ENCODE peak calls at places on chromosomes 1 and 21, in nine cellular contexts. J, F, N, A, S, G, O, E and K are unnamed samples.

GRCh38 chr1:167693425-167694045 is 28.2 kb upstream of the MPZL1 start:
- DNase-seq in J (no peak), F (peak), N (no peak), A (no peak), S (no peak), G (no peak), O (no peak), E (no peak), K (no peak)

GRCh38 chr1:209421186-209421585 is 162.3 kb upstream of the CAMK1G start:
- DNase-seq in J (no peak), F (no peak), N (no peak), A (no peak), S (no peak), G (no peak), O (no peak), E (no peak), K (no peak)

GRCh38 chr1:108692724-108693655 is 880 bp downstream of the PRPF38B start:
- DNase-seq in J (peak), F (peak), N (peak), A (peak), S (peak), G (peak), O (peak), E (peak), K (no peak)

GRCh38 chr1:66489146-66489545 is 44.8 kb upstream of the SGIP1 start:
- DNase-seq in J (no peak), F (no peak), N (no peak), A (peak), S (peak), G (no peak), O (peak), E (no peak), K (no peak)

GRCh38 chr1:167197692-167198091 is 23.0 kb upstream of the POU2F1 start:
- DNase-seq in J (no peak), F (no peak), N (no peak), A (no peak), S (no peak), G (no peak), O (no peak), E (no peak), K (no peak)

GRCh38 chr1:169326644-169327316 is 40.8 kb downstream of the NME7 start:
- DNase-seq in J (no peak), F (no peak), N (no peak), A (peak), S (peak), G (no peak), O (peak), E (peak), K (no peak)

GRCh38 chr1:202143011-202143767 is 1.3 kb downstream of the ARL8A start:
- DNase-seq in J (peak), F (peak), N (no peak), A (no peak), S (no peak), G (peak), O (no peak), E (no peak), K (no peak)

GRCh38 chr1:56416385-56416972 is 162.9 kb downstream of the PLPP3 start:
- DNase-seq in J (no peak), F (no peak), N (no peak), A (peak), S (peak), G (no peak), O (peak), E (no peak), K (no peak)

GRCh38 chr1:61052393-61053280 is 29.7 kb upstream of the NFIA start:
- DNase-seq in J (peak), F (no peak), N (peak), A (no peak), S (no peak), G (no peak), O (no peak), E (no peak), K (no peak)
- H3K4me3 ChIP-seq in J (peak), F (peak), N (no peak), A (no peak), S (no peak), G (peak), O (no peak), E (no peak), K (no peak)

DNA sequence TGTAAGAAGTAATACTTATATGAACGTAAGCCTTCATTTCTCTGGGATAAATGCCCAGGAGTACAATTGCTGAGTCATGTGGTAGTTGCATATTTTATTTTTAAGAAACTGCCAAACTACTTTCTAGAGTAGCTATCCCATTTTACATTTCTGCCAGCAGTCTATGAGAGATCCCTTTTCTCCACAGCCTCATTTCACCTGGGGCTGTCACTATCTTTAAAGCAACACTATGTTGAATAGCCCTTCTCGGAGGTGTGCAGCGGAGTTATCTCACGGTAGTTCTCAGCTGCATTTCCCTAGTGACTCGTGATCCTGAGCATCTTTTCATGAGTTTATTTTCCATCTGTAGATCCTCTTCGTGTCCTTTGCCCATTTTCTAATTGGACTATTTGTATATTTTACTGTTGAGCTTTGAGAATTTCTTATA is 93.4 kb downstream of the ADARB1 start:
- DNase-seq in J (no peak), F (no peak), N (no peak), A (peak), S (peak), G (no peak), O (peak), E (peak), K (peak)
- H3K4me3 ChIP-seq in J (no peak), F (no peak), N (no peak), A (no peak), S (no peak), G (no peak), O (no peak), E (no peak), K (no peak)

DNA sequence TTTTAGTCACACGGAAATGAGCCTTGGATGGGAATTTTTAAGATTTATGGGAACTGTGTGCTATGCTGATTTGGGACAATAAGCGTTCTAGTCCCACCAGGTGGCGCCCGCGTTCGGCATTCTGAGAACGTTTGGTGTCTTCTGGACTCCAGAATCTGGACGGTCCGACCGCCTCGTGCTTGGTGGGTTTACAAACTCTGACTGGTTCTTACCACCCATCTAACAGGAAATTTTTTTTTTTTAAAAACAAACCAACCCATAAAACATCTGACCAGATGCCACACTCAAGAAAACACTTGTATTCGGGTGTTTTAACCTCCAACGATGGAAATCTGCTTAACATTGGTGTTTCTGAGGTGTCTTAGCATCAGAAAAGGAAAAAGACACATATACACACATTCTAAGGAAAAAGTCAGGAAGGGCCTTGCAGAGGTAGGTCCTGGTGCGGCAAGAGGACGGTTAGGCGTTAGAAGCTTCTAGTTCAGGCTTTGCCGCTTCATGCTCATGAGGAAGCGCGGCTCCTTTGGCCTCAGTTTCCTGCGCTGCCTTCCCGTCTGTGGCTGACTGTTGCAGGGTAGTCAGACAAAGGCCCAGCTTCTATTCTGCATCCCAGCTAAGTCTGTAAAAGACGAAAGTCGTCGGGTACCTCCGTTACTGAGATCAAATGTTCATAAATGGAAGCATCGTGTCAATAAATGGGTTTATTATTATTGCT is 814 bp upstream of the DYRK3 start:
- DNase-seq in J (peak), F (peak), N (peak), A (peak), S (peak), G (peak), O (peak), E (peak), K (peak)
- H3K4me3 ChIP-seq in J (peak), F (peak), N (peak), A (no peak), S (peak), G (peak), O (peak), E (peak), K (peak)

DNA sequence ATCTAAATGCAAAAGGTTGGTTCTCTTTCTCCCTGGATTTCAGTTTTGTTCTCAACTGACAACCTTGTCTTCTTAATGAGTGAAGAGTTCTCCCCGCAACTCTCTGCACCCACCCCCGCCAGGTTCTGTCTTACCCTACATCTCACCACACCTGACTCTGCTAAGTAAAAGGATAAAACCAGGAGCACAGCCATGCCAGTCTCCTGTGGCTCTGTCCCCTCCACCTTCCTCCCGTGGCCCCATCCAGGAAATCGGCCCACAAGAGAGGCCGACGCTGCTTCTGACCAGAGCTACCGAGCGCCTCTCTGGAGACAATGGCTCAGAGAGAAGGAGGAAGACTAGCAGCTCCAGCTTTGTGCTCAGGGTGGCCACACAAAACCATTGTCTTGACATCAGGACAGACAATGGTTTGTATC is 72.3 kb downstream of the PLEKHA6 start:
- DNase-seq in J (peak), F (no peak), N (peak), A (no peak), S (no peak), G (no peak), O (no peak), E (no peak), K (no peak)
- H3K4me3 ChIP-seq in J (peak), F (no peak), N (no peak), A (no peak), S (no peak), G (no peak), O (no peak), E (no peak), K (no peak)

DNA sequence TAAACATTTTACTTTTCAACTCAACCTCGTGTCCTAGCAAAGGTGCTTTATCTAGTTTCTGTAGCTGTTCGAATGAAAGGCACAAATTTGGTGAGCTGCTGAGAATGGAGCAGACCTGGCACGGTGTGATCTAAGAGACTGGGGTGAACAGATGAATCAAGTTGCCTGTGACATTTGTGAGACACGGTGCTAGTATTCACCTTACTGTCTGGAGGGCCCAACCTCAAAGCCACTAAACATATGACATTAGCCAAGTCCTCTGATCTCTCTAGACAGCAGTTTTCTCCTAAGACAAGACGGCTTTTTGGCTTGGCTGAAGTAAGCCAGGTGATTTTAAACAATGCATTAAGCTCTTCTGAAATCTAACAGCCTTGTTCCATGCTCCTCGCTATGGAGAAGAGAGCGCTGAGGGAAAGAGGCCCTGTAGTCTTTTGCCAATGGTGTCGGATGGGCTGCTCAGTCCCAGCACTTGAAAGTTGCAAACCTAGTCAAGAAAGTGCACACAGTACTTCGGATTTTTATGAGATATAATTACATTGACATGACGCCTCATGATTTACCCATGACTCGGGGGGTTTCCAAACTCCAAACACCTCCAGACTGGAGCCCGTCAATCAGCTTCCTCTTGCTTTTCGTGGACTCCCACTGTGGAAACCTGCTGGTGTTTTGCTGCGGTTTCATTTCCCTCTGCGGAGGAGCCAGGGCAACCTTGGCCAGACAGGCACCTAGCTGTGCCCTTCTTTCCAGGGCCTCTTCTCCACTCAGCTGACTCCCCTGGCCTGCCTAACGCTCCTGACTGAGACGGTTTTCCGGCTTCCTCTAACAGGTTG is 789 bp upstream of the TOR3A start:
- DNase-seq in J (peak), F (no peak), N (peak), A (no peak), S (no peak), G (no peak), O (no peak), E (no peak), K (no peak)
- H3K4me3 ChIP-seq in J (peak), F (peak), N (peak), A (peak), S (peak), G (peak), O (peak), E (peak), K (peak)

GRCh38 chr1:80053613-80054012 is 1047.1 kb upstream of the ADGRL4 start:
- DNase-seq in J (no peak), F (no peak), N (no peak), A (no peak), S (no peak), G (no peak), O (no peak), E (no peak), K (no peak)
- H3K4me3 ChIP-seq in J (no peak), F (no peak), N (no peak), A (no peak), S (no peak), G (no peak), O (no peak), E (no peak), K (no peak)

GRCh38 chr1:173871091-173871490 is 2.9 kb downstream of the ZBTB37 start:
- DNase-seq in J (no peak), F (no peak), N (no peak), A (no peak), S (no peak), G (no peak), O (no peak), E (no peak), K (no peak)
- H3K4me3 ChIP-seq in J (no peak), F (no peak), N (no peak), A (no peak), S (no peak), G (no peak), O (no peak), E (no peak), K (no peak)

DNA sequence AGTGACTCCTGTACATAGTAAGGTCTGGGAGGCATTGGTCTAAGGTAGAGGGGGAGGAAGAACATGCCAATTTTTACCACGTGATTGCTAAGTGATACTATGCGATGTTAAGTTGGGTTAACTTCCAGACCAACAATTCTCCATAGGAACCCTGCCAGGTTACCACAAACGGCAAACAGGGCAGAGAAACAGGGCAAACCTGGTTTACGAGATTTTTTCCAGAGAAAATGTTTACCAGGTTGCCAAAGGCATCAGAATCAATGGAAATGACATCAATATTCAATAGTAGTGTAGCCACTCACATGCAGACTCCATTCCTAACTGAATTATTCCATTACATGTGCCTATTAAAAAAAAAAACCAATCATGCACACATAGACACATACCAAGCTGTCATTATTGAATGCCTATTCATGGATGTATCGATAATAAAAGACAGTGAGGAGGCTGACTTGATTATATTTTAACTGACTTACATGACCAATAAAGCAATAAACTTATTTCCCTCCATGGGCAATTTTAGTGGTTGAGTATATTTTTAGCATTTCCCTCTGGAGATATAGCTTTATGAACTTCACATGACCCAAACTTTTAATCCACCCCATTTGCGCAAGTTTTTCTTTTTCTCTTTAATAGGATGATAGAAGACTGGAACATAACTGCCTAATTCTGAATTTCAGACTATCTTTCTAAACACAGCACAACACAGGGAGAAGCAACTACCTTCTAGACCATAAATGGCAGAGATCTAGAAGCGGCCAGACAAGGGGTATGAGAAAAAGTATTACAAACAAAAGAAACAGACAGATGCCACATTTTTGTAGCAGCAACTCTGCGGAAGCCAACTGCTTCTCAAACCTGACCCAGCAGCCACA is 40.6 kb upstream of the KCNE1 start:
- DNase-seq in J (no peak), F (no peak), N (no peak), A (peak), S (peak), G (no peak), O (no peak), E (no peak), K (no peak)
- H3K4me3 ChIP-seq in J (no peak), F (no peak), N (no peak), A (peak), S (peak), G (no peak), O (peak), E (no peak), K (no peak)

GRCh38 chr21:45983981-45984551 is 2.5 kb downstream of the COL6A1 start:
- DNase-seq in J (no peak), F (peak), N (no peak), A (peak), S (no peak), G (peak), O (no peak), E (no peak), K (no peak)
- H3K4me3 ChIP-seq in J (no peak), F (no peak), N (no peak), A (peak), S (peak), G (peak), O (peak), E (peak), K (peak)

GRCh38 chr1:44050261-44050660 is 19.0 kb upstream of the SLC6A9 start:
- DNase-seq in J (no peak), F (no peak), N (no peak), A (no peak), S (peak), G (no peak), O (peak), E (no peak), K (no peak)

GRCh38 chr1:44047131-44047530 is 15.9 kb upstream of the SLC6A9 start:
- DNase-seq in J (no peak), F (no peak), N (no peak), A (peak), S (no peak), G (no peak), O (no peak), E (no peak), K (no peak)

GRCh38 chr1:44045064-44045463 is 13.8 kb upstream of the SLC6A9 start:
- DNase-seq in J (no peak), F (no peak), N (no peak), A (no peak), S (no peak), G (no peak), O (no peak), E (no peak), K (no peak)

GRCh38 chr1:44049839-44050238 is 18.6 kb upstream of the SLC6A9 start:
- DNase-seq in J (no peak), F (no peak), N (no peak), A (peak), S (peak), G (no peak), O (peak), E (peak), K (peak)

DNA sequence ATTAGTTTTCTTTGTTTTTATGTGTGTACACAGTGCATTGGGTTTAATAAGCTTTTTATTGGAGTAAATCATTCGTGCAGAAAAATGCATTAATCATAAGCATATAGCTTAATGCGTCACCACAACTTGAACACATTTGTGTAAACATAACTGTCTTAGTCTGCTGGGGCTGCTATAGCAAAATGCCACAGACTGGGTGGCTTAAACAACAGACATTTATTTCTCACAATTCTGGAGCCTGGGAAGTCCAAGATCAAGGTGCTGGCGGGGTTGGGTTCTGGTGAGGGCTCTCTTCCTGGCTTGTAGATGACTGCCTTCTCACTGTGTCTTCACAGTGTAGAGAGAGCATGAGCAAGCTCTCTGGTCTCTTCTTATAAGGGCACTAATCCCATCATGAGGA is 17.6 kb upstream of the SLC6A9 start:
- DNase-seq in J (no peak), F (no peak), N (no peak), A (peak), S (peak), G (no peak), O (peak), E (no peak), K (no peak)
- H3K4me3 ChIP-seq in J (no peak), F (no peak), N (no peak), A (peak), S (no peak), G (peak), O (peak), E (no peak), K (no peak)